ENCODE peak calls at places on chromosomes 3 and 15, in eight cellular contexts. One of them, this sample, is unnamed.

GRCh38 chr15:80936288-80937078 is 53.1 kb downstream of the MESD start:
- DNase-seq in left ventricle myocardium inferior: no peak
- DNase-seq in heart right ventricle: no peak
- DNase-seq in CD4-positive, alpha-beta memory T cell: no peak
- DNase-seq in MM.1S: no peak
- DNase-seq in fibroblast of lung: no peak
- DNase-seq in Panc1: no peak
- DNase-seq in IMR-90: no peak
- DNase-seq in this sample: no peak

GRCh38 chr3:20083953-20084352 is 43.7 kb downstream of the KAT2B start:
- DNase-seq in left ventricle myocardium inferior: no peak
- DNase-seq in heart right ventricle: no peak
- DNase-seq in CD4-positive, alpha-beta memory T cell: no peak
- DNase-seq in MM.1S: no peak
- DNase-seq in fibroblast of lung: no peak
- DNase-seq in Panc1: no peak
- DNase-seq in IMR-90: no peak
- DNase-seq in this sample: no peak

GRCh38 chr3:47424434-47425382 is 43.9 kb downstream of the PTPN23 start:
- DNase-seq in left ventricle myocardium inferior: no peak
- DNase-seq in heart right ventricle: no peak
- DNase-seq in CD4-positive, alpha-beta memory T cell: no peak
- DNase-seq in MM.1S: no peak
- DNase-seq in fibroblast of lung: no peak
- DNase-seq in Panc1: no peak
- DNase-seq in IMR-90: peak; percentile 43
- DNase-seq in this sample: no peak

GRCh38 chr3:180913582-180914404 is 1.3 kb downstream of the FXR1 start:
- DNase-seq in left ventricle myocardium inferior: no peak
- DNase-seq in heart right ventricle: no peak
- DNase-seq in CD4-positive, alpha-beta memory T cell: no peak
- DNase-seq in MM.1S: no peak
- DNase-seq in fibroblast of lung: peak; percentile 48
- DNase-seq in Panc1: no peak
- DNase-seq in IMR-90: peak; percentile 58
- DNase-seq in this sample: no peak

GRCh38 chr15:75966073-75966472 is 46.2 kb downstream of the NRG4 start:
- DNase-seq in left ventricle myocardium inferior: no peak
- DNase-seq in heart right ventricle: no peak
- DNase-seq in CD4-positive, alpha-beta memory T cell: no peak
- DNase-seq in MM.1S: no peak
- DNase-seq in fibroblast of lung: peak; percentile 84
- DNase-seq in Panc1: no peak
- DNase-seq in IMR-90: peak; percentile 84
- DNase-seq in this sample: no peak

GRCh38 chr15:70137975-70138374 is 40.3 kb upstream of the TLE3 start:
- DNase-seq in left ventricle myocardium inferior: no peak
- DNase-seq in heart right ventricle: no peak
- DNase-seq in CD4-positive, alpha-beta memory T cell: no peak
- DNase-seq in MM.1S: no peak
- DNase-seq in fibroblast of lung: no peak
- DNase-seq in Panc1: no peak
- DNase-seq in IMR-90: no peak
- DNase-seq in this sample: no peak

GRCh38 chr15:75456710-75457109 is 5.2 kb upstream of the SIN3A start:
- DNase-seq in left ventricle myocardium inferior: no peak
- DNase-seq in heart right ventricle: no peak
- DNase-seq in CD4-positive, alpha-beta memory T cell: no peak
- DNase-seq in MM.1S: no peak
- DNase-seq in fibroblast of lung: no peak
- DNase-seq in Panc1: no peak
- DNase-seq in IMR-90: peak; percentile 25
- DNase-seq in this sample: no peak

GRCh38 chr15:80317389-80318169 is 65.6 kb upstream of the CTXND1 start:
- DNase-seq in left ventricle myocardium inferior: peak; percentile 31
- DNase-seq in heart right ventricle: peak; percentile 28
- DNase-seq in CD4-positive, alpha-beta memory T cell: no peak
- DNase-seq in MM.1S: no peak
- DNase-seq in fibroblast of lung: peak; percentile 96
- DNase-seq in Panc1: no peak
- DNase-seq in IMR-90: peak; percentile 98
- DNase-seq in this sample: no peak

GRCh38 chr15:90535254-90535653 is 5.5 kb downstream of the CRTC3 start:
- DNase-seq in left ventricle myocardium inferior: no peak
- DNase-seq in heart right ventricle: no peak
- DNase-seq in CD4-positive, alpha-beta memory T cell: no peak
- DNase-seq in MM.1S: no peak
- DNase-seq in fibroblast of lung: no peak
- DNase-seq in Panc1: no peak
- DNase-seq in IMR-90: no peak
- DNase-seq in this sample: no peak

GRCh38 chr15:60757273-60757672 is 278.3 kb upstream of the ICE2 start:
- DNase-seq in left ventricle myocardium inferior: no peak
- DNase-seq in heart right ventricle: no peak
- DNase-seq in CD4-positive, alpha-beta memory T cell: no peak
- DNase-seq in MM.1S: no peak
- DNase-seq in fibroblast of lung: no peak
- DNase-seq in Panc1: no peak
- DNase-seq in IMR-90: no peak
- DNase-seq in this sample: no peak

GRCh38 chr3:134474956-134475355 is 10.8 kb downstream of the ANAPC13 start:
- DNase-seq in left ventricle myocardium inferior: no peak
- DNase-seq in heart right ventricle: no peak
- DNase-seq in CD4-positive, alpha-beta memory T cell: no peak
- DNase-seq in MM.1S: no peak
- DNase-seq in fibroblast of lung: no peak
- DNase-seq in Panc1: no peak
- DNase-seq in IMR-90: no peak
- DNase-seq in this sample: no peak

GRCh38 chr3:99862208-99862607 is 44.5 kb downstream of the CMSS1 start:
- DNase-seq in left ventricle myocardium inferior: no peak
- DNase-seq in heart right ventricle: no peak
- DNase-seq in CD4-positive, alpha-beta memory T cell: no peak
- DNase-seq in MM.1S: no peak
- DNase-seq in fibroblast of lung: peak; percentile 42
- DNase-seq in Panc1: no peak
- DNase-seq in IMR-90: peak; percentile 83
- DNase-seq in this sample: no peak

GRCh38 chr15:37837276-37837675 is 97.2 kb upstream of the TMCO5A start:
- DNase-seq in left ventricle myocardium inferior: no peak
- DNase-seq in heart right ventricle: no peak
- DNase-seq in CD4-positive, alpha-beta memory T cell: no peak
- DNase-seq in MM.1S: no peak
- DNase-seq in fibroblast of lung: peak; percentile 18
- DNase-seq in Panc1: no peak
- DNase-seq in IMR-90: peak; percentile 49
- DNase-seq in this sample: no peak

GRCh38 chr15:82904574-82904973 is 47.9 kb downstream of the HOMER2 start:
- DNase-seq in left ventricle myocardium inferior: no peak
- DNase-seq in heart right ventricle: no peak
- DNase-seq in CD4-positive, alpha-beta memory T cell: no peak
- DNase-seq in MM.1S: no peak
- DNase-seq in fibroblast of lung: no peak
- DNase-seq in Panc1: no peak
- DNase-seq in IMR-90: no peak
- DNase-seq in this sample: no peak

GRCh38 chr3:25962255-25962654 is 172.4 kb downstream of the OXSM start:
- DNase-seq in left ventricle myocardium inferior: no peak
- DNase-seq in heart right ventricle: no peak
- DNase-seq in CD4-positive, alpha-beta memory T cell: no peak
- DNase-seq in MM.1S: no peak
- DNase-seq in fibroblast of lung: no peak
- DNase-seq in Panc1: no peak
- DNase-seq in IMR-90: no peak
- DNase-seq in this sample: no peak

GRCh38 chr3:112460519-112460918 is 38.8 kb downstream of the BTLA start:
- DNase-seq in left ventricle myocardium inferior: no peak
- DNase-seq in heart right ventricle: no peak
- DNase-seq in CD4-positive, alpha-beta memory T cell: no peak
- DNase-seq in MM.1S: peak; percentile 84
- DNase-seq in fibroblast of lung: no peak
- DNase-seq in Panc1: no peak
- DNase-seq in IMR-90: no peak
- DNase-seq in this sample: no peak

GRCh38 chr15:73004462-73004861 is 47.8 kb upstream of the NEO1 start:
- DNase-seq in left ventricle myocardium inferior: no peak
- DNase-seq in heart right ventricle: no peak
- DNase-seq in CD4-positive, alpha-beta memory T cell: no peak
- DNase-seq in MM.1S: no peak
- DNase-seq in fibroblast of lung: no peak
- DNase-seq in Panc1: no peak
- DNase-seq in IMR-90: no peak
- DNase-seq in this sample: no peak

GRCh38 chr15:90007089-90007487 is 6.0 kb downstream of the ZNF710 start:
- DNase-seq in left ventricle myocardium inferior: no peak
- DNase-seq in heart right ventricle: no peak
- DNase-seq in CD4-positive, alpha-beta memory T cell: no peak
- DNase-seq in MM.1S: no peak
- DNase-seq in fibroblast of lung: no peak
- DNase-seq in Panc1: no peak
- DNase-seq in IMR-90: no peak
- DNase-seq in this sample: no peak

GRCh38 chr3:15646924-15647511 is 45.5 kb downstream of the BTD start:
- DNase-seq in left ventricle myocardium inferior: peak; percentile 33
- DNase-seq in heart right ventricle: peak; percentile 75
- DNase-seq in CD4-positive, alpha-beta memory T cell: no peak
- DNase-seq in MM.1S: peak; percentile 73
- DNase-seq in fibroblast of lung: peak; percentile 99
- DNase-seq in Panc1: peak; percentile 75
- DNase-seq in IMR-90: peak; percentile 100
- DNase-seq in this sample: peak; percentile 67

GRCh38 chr3:146929696-146930095 is 324.6 kb upstream of the PLSCR5 start:
- DNase-seq in left ventricle myocardium inferior: no peak
- DNase-seq in heart right ventricle: no peak
- DNase-seq in CD4-positive, alpha-beta memory T cell: no peak
- DNase-seq in MM.1S: no peak
- DNase-seq in fibroblast of lung: peak; percentile 41
- DNase-seq in Panc1: no peak
- DNase-seq in IMR-90: peak; percentile 1
- DNase-seq in this sample: no peak

GRCh38 chr3:193783166-193783896 is 190.3 kb downstream of the OPA1 start:
- DNase-seq in left ventricle myocardium inferior: no peak
- DNase-seq in heart right ventricle: no peak
- DNase-seq in CD4-positive, alpha-beta memory T cell: no peak
- DNase-seq in MM.1S: no peak
- DNase-seq in fibroblast of lung: no peak
- DNase-seq in Panc1: no peak
- DNase-seq in IMR-90: no peak
- DNase-seq in this sample: no peak

DNA sequence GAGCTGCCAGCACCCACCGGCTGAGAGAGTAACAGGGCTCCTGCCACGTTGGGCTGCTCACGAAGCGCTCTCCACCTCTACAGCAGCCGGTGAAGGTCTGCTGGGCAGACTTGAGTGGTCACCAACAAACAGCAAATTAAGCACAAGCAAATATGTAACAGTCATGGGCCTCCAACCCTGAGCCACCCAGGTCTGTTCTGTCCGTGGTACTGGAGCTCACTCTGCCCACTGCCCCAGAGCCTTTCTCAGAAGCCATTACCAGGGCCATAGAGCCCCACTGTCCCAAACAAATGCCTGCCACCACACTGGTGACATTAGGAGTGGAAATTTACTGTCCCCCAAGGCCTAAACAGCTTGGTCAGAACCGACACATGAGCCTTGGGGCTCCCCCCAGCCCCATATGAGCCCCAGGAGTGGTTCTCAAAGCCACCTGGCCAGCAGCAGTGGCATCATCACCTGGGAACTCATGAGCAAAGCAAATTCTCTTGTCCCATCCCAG is 56.6 kb downstream of the LRIG1 start:
- DNase-seq in left ventricle myocardium inferior: no peak
- DNase-seq in heart right ventricle: no peak
- DNase-seq in CD4-positive, alpha-beta memory T cell: no peak
- DNase-seq in MM.1S: no peak
- DNase-seq in fibroblast of lung: no peak
- DNase-seq in Panc1: no peak
- DNase-seq in IMR-90: no peak
- DNase-seq in this sample: no peak
- H3K4me1 ChIP-seq in left ventricle myocardium inferior: peaks cover 89% of the 10 kb centered on the region
- H3K4me1 ChIP-seq in heart right ventricle: peaks cover 55% of the 10 kb centered on the region
- H3K4me1 ChIP-seq in CD4-positive, alpha-beta memory T cell: peaks cover 13% of the 10 kb centered on the region
- H3K4me1 ChIP-seq in MM.1S: no peaks in the 10 kb centered on the region
- H3K4me1 ChIP-seq in fibroblast of lung: peaks cover 28% of the 10 kb centered on the region
- H3K4me1 ChIP-seq in Panc1: no peaks in the 10 kb centered on the region
- H3K4me1 ChIP-seq in IMR-90: peaks cover 32% of the 10 kb centered on the region
- H3K4me1 ChIP-seq in this sample: peaks cover 29% of the 10 kb centered on the region

GRCh38 chr3:42353632-42354031 is 56.8 kb downstream of the LYZL4 start:
- DNase-seq in left ventricle myocardium inferior: no peak
- DNase-seq in heart right ventricle: no peak
- DNase-seq in CD4-positive, alpha-beta memory T cell: no peak
- DNase-seq in MM.1S: no peak
- DNase-seq in fibroblast of lung: no peak
- DNase-seq in Panc1: no peak
- DNase-seq in IMR-90: no peak
- DNase-seq in this sample: no peak
- H3K4me3 ChIP-seq in left ventricle myocardium inferior: no peak overlapping the region
- H3K4me3 ChIP-seq in heart right ventricle: no peak overlapping the region
- H3K4me3 ChIP-seq in CD4-positive, alpha-beta memory T cell: no peak overlapping the region
- H3K4me3 ChIP-seq in MM.1S: no peak overlapping the region
- H3K4me3 ChIP-seq in fibroblast of lung: no peak overlapping the region
- H3K4me3 ChIP-seq in Panc1: no peak overlapping the region
- H3K4me3 ChIP-seq in IMR-90: no peak overlapping the region
- H3K4me3 ChIP-seq in this sample: no peak overlapping the region

GRCh38 chr15:26235864-26236263 is 372.7 kb upstream of the ATP10A start:
- DNase-seq in left ventricle myocardium inferior: no peak
- DNase-seq in heart right ventricle: no peak
- DNase-seq in CD4-positive, alpha-beta memory T cell: no peak
- DNase-seq in MM.1S: no peak
- DNase-seq in fibroblast of lung: no peak
- DNase-seq in Panc1: no peak
- DNase-seq in IMR-90: no peak
- DNase-seq in this sample: no peak

DNA sequence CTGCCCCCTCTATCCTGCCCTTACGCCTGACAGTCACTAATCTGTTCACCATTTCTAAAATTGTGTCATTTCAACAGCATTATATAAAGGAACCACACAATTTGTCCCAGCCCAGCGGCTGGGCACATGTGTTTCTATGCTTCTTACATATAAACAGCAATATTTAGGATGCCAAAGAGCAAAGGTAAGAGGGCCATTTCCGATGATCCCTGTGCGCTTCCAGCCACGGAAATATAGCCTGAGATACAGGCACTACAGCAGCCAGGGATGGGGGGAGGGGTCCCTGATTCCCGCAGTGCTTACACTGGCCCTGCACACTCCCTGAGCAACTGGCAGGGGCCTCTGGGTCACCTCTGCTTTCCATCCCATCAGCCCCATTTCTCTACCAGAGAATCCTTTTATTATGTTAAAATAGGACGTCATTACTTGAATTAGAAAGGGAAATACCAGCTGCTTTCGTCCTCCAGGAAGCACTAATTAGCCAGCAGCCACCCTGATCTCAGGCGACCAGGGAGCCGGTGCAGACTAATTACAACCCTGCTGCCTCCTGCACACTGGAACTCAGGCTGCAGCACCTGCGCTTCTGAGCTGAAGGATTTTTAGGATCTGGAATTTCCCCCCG is 372.1 kb upstream of the ATP10A start:
- DNase-seq in left ventricle myocardium inferior: no peak
- DNase-seq in heart right ventricle: no peak
- DNase-seq in CD4-positive, alpha-beta memory T cell: no peak
- DNase-seq in MM.1S: no peak
- DNase-seq in fibroblast of lung: no peak
- DNase-seq in Panc1: no peak
- DNase-seq in IMR-90: no peak
- DNase-seq in this sample: no peak
- H3K4me1 ChIP-seq in left ventricle myocardium inferior: no peaks in the 10 kb centered on the region
- H3K4me1 ChIP-seq in heart right ventricle: no peaks in the 10 kb centered on the region
- H3K4me1 ChIP-seq in CD4-positive, alpha-beta memory T cell: no peaks in the 10 kb centered on the region
- H3K4me1 ChIP-seq in MM.1S: no peaks in the 10 kb centered on the region
- H3K4me1 ChIP-seq in fibroblast of lung: no peaks in the 10 kb centered on the region
- H3K4me1 ChIP-seq in Panc1: no peaks in the 10 kb centered on the region
- H3K4me1 ChIP-seq in IMR-90: no peaks in the 10 kb centered on the region
- H3K4me1 ChIP-seq in this sample: no peaks in the 10 kb centered on the region

GRCh38 chr3:52874160-52874701 is 23.1 kb downstream of the STIMATE start:
- DNase-seq in left ventricle myocardium inferior: no peak
- DNase-seq in heart right ventricle: no peak
- DNase-seq in CD4-positive, alpha-beta memory T cell: no peak
- DNase-seq in MM.1S: no peak
- DNase-seq in fibroblast of lung: no peak
- DNase-seq in Panc1: no peak
- DNase-seq in IMR-90: no peak
- DNase-seq in this sample: no peak
- H3K4me3 ChIP-seq in left ventricle myocardium inferior: no peak overlapping the region
- H3K4me3 ChIP-seq in heart right ventricle: no peak overlapping the region
- H3K4me3 ChIP-seq in CD4-positive, alpha-beta memory T cell: no peak overlapping the region
- H3K4me3 ChIP-seq in MM.1S: no peak overlapping the region
- H3K4me3 ChIP-seq in fibroblast of lung: no peak overlapping the region
- H3K4me3 ChIP-seq in Panc1: no peak overlapping the region
- H3K4me3 ChIP-seq in IMR-90: no peak overlapping the region
- H3K4me3 ChIP-seq in this sample: no peak overlapping the region